ENCODE peak calls at places on chromosomes 11 and 22, in ten cellular contexts. One of them, this sample, is unnamed.

GRCh38 chr22:28810839-28811491 is 10.6 kb upstream of the XBP1 start:
- DNase-seq in amniotic stem cell: no peak
- DNase-seq in stimulated activated CD4-positive, alpha-beta T cell treated with anti-CD3 and anti-CD28 coated beads, Interleukin-2, amount 100 ng/mL, for 48 hours: no peak
- DNase-seq in GM12865: no peak
- DNase-seq in pancreas: no peak
- DNase-seq in lower leg skin: no peak
- DNase-seq in uterus: no peak
- DNase-seq in HT-29: no peak
- DNase-seq in astrocyte of the spinal cord: no peak
- DNase-seq in WERI-Rb-1: no peak
- DNase-seq in this sample: no peak

GRCh38 chr11:123211134-123211879 is 16.3 kb upstream of the CLMP start:
- DNase-seq in amniotic stem cell: no peak
- DNase-seq in lower leg skin: no peak
- DNase-seq in stimulated activated CD4-positive, alpha-beta T cell treated with anti-CD3 and anti-CD28 coated beads, Interleukin-2, amount 100 ng/mL, for 48 hours: no peak
- DNase-seq in astrocyte of the spinal cord: no peak
- DNase-seq in pancreas: no peak
- DNase-seq in HT-29: no peak
- DNase-seq in uterus: no peak
- DNase-seq in WERI-Rb-1: no peak
- DNase-seq in GM12865: no peak
- DNase-seq in this sample: no peak

GRCh38 chr22:38132794-38133193 is 22.3 kb upstream of the BAIAP2L2 start:
- DNase-seq in pancreas: no peak
- DNase-seq in astrocyte of the spinal cord: no peak
- DNase-seq in GM12865: no peak
- DNase-seq in HT-29: no peak
- DNase-seq in amniotic stem cell: no peak
- DNase-seq in WERI-Rb-1: no peak
- DNase-seq in uterus: no peak
- DNase-seq in lower leg skin: no peak
- DNase-seq in stimulated activated CD4-positive, alpha-beta T cell treated with anti-CD3 and anti-CD28 coated beads, Interleukin-2, amount 100 ng/mL, for 48 hours: no peak
- DNase-seq in this sample: no peak

GRCh38 chr11:17542249-17542648 is 2.0 kb downstream of the USH1C start:
- DNase-seq in astrocyte of the spinal cord: no peak
- DNase-seq in pancreas: peak
- DNase-seq in stimulated activated CD4-positive, alpha-beta T cell treated with anti-CD3 and anti-CD28 coated beads, Interleukin-2, amount 100 ng/mL, for 48 hours: no peak
- DNase-seq in HT-29: peak
- DNase-seq in WERI-Rb-1: no peak
- DNase-seq in uterus: no peak
- DNase-seq in lower leg skin: no peak
- DNase-seq in amniotic stem cell: no peak
- DNase-seq in GM12865: no peak
- DNase-seq in this sample: no peak

GRCh38 chr11:93329936-93330445 is 551 bp upstream of the DEUP1 start:
- DNase-seq in uterus: no peak
- DNase-seq in lower leg skin: no peak
- DNase-seq in amniotic stem cell: no peak
- DNase-seq in HT-29: no peak
- DNase-seq in astrocyte of the spinal cord: peak
- DNase-seq in pancreas: peak
- DNase-seq in WERI-Rb-1: peak
- DNase-seq in GM12865: no peak
- DNase-seq in stimulated activated CD4-positive, alpha-beta T cell treated with anti-CD3 and anti-CD28 coated beads, Interleukin-2, amount 100 ng/mL, for 48 hours: no peak
- DNase-seq in this sample: no peak

GRCh38 chr22:29476116-29476515 is 3.9 kb upstream of the NEFH start:
- DNase-seq in WERI-Rb-1: no peak
- DNase-seq in astrocyte of the spinal cord: no peak
- DNase-seq in HT-29: no peak
- DNase-seq in uterus: no peak
- DNase-seq in pancreas: no peak
- DNase-seq in stimulated activated CD4-positive, alpha-beta T cell treated with anti-CD3 and anti-CD28 coated beads, Interleukin-2, amount 100 ng/mL, for 48 hours: no peak
- DNase-seq in GM12865: peak
- DNase-seq in amniotic stem cell: no peak
- DNase-seq in lower leg skin: no peak
- DNase-seq in this sample: no peak

GRCh38 chr11:11415786-11416390 is 62.8 kb upstream of the CSNK2A3 start:
- DNase-seq in stimulated activated CD4-positive, alpha-beta T cell treated with anti-CD3 and anti-CD28 coated beads, Interleukin-2, amount 100 ng/mL, for 48 hours: no peak
- DNase-seq in pancreas: no peak
- DNase-seq in HT-29: no peak
- DNase-seq in uterus: no peak
- DNase-seq in WERI-Rb-1: no peak
- DNase-seq in GM12865: no peak
- DNase-seq in lower leg skin: no peak
- DNase-seq in amniotic stem cell: no peak
- DNase-seq in astrocyte of the spinal cord: peak
- DNase-seq in this sample: no peak

GRCh38 chr11:96111308-96111707 is 187.4 kb upstream of the MTMR2 start:
- DNase-seq in HT-29: no peak
- DNase-seq in WERI-Rb-1: no peak
- DNase-seq in lower leg skin: no peak
- DNase-seq in uterus: no peak
- DNase-seq in stimulated activated CD4-positive, alpha-beta T cell treated with anti-CD3 and anti-CD28 coated beads, Interleukin-2, amount 100 ng/mL, for 48 hours: no peak
- DNase-seq in GM12865: peak
- DNase-seq in amniotic stem cell: no peak
- DNase-seq in pancreas: no peak
- DNase-seq in astrocyte of the spinal cord: no peak
- DNase-seq in this sample: no peak

GRCh38 chr11:118310781-118311485 is 6.4 kb downstream of the CD3E start:
- DNase-seq in HT-29: peak
- DNase-seq in WERI-Rb-1: no peak
- DNase-seq in lower leg skin: no peak
- DNase-seq in amniotic stem cell: no peak
- DNase-seq in GM12865: no peak
- DNase-seq in stimulated activated CD4-positive, alpha-beta T cell treated with anti-CD3 and anti-CD28 coated beads, Interleukin-2, amount 100 ng/mL, for 48 hours: no peak
- DNase-seq in astrocyte of the spinal cord: no peak
- DNase-seq in pancreas: no peak
- DNase-seq in uterus: no peak
- DNase-seq in this sample: no peak

GRCh38 chr22:46083383-46084350 is 66.7 kb upstream of the PPARA start:
- DNase-seq in amniotic stem cell: no peak
- DNase-seq in astrocyte of the spinal cord: no peak
- DNase-seq in uterus: peak
- DNase-seq in GM12865: no peak
- DNase-seq in HT-29: peak
- DNase-seq in stimulated activated CD4-positive, alpha-beta T cell treated with anti-CD3 and anti-CD28 coated beads, Interleukin-2, amount 100 ng/mL, for 48 hours: no peak
- DNase-seq in lower leg skin: no peak
- DNase-seq in WERI-Rb-1: no peak
- DNase-seq in pancreas: peak
- DNase-seq in this sample: peak

GRCh38 chr11:116132273-116132978 is 628.2 kb upstream of the CADM1 start:
- DNase-seq in WERI-Rb-1: no peak
- DNase-seq in GM12865: no peak
- DNase-seq in astrocyte of the spinal cord: no peak
- DNase-seq in uterus: no peak
- DNase-seq in pancreas: no peak
- DNase-seq in stimulated activated CD4-positive, alpha-beta T cell treated with anti-CD3 and anti-CD28 coated beads, Interleukin-2, amount 100 ng/mL, for 48 hours: no peak
- DNase-seq in lower leg skin: no peak
- DNase-seq in HT-29: no peak
- DNase-seq in amniotic stem cell: no peak
- DNase-seq in this sample: no peak

GRCh38 chr11:26297179-26297970 is 34.6 kb upstream of the ANO3 start:
- DNase-seq in GM12865: peak
- DNase-seq in WERI-Rb-1: peak
- DNase-seq in lower leg skin: peak
- DNase-seq in uterus: no peak
- DNase-seq in stimulated activated CD4-positive, alpha-beta T cell treated with anti-CD3 and anti-CD28 coated beads, Interleukin-2, amount 100 ng/mL, for 48 hours: no peak
- DNase-seq in astrocyte of the spinal cord: peak
- DNase-seq in amniotic stem cell: no peak
- DNase-seq in pancreas: no peak
- DNase-seq in HT-29: peak
- DNase-seq in this sample: no peak

GRCh38 chr11:91489989-91490388 is 734.6 kb upstream of the FAT3 start:
- DNase-seq in WERI-Rb-1: no peak
- DNase-seq in astrocyte of the spinal cord: no peak
- DNase-seq in GM12865: no peak
- DNase-seq in pancreas: no peak
- DNase-seq in uterus: no peak
- DNase-seq in lower leg skin: no peak
- DNase-seq in HT-29: no peak
- DNase-seq in amniotic stem cell: no peak
- DNase-seq in stimulated activated CD4-positive, alpha-beta T cell treated with anti-CD3 and anti-CD28 coated beads, Interleukin-2, amount 100 ng/mL, for 48 hours: no peak
- DNase-seq in this sample: no peak

GRCh38 chr11:12288934-12289666 is 88.3 kb upstream of the PARVA start:
- DNase-seq in stimulated activated CD4-positive, alpha-beta T cell treated with anti-CD3 and anti-CD28 coated beads, Interleukin-2, amount 100 ng/mL, for 48 hours: no peak
- DNase-seq in astrocyte of the spinal cord: no peak
- DNase-seq in WERI-Rb-1: no peak
- DNase-seq in pancreas: no peak
- DNase-seq in HT-29: no peak
- DNase-seq in uterus: no peak
- DNase-seq in lower leg skin: peak
- DNase-seq in GM12865: no peak
- DNase-seq in amniotic stem cell: no peak
- DNase-seq in this sample: no peak

GRCh38 chr22:35561796-35562526 is 21.3 kb downstream of the RASD2 start:
- DNase-seq in amniotic stem cell: no peak
- DNase-seq in pancreas: no peak
- DNase-seq in lower leg skin: no peak
- DNase-seq in WERI-Rb-1: no peak
- DNase-seq in HT-29: no peak
- DNase-seq in stimulated activated CD4-positive, alpha-beta T cell treated with anti-CD3 and anti-CD28 coated beads, Interleukin-2, amount 100 ng/mL, for 48 hours: no peak
- DNase-seq in astrocyte of the spinal cord: peak
- DNase-seq in uterus: no peak
- DNase-seq in GM12865: no peak
- DNase-seq in this sample: peak

GRCh38 chr11:68213135-68213515 is at the start of gene KMT5B:
- DNase-seq in amniotic stem cell: peak
- DNase-seq in uterus: peak
- DNase-seq in stimulated activated CD4-positive, alpha-beta T cell treated with anti-CD3 and anti-CD28 coated beads, Interleukin-2, amount 100 ng/mL, for 48 hours: peak
- DNase-seq in lower leg skin: no peak
- DNase-seq in pancreas: peak
- DNase-seq in astrocyte of the spinal cord: peak
- DNase-seq in WERI-Rb-1: no peak
- DNase-seq in GM12865: peak
- DNase-seq in HT-29: no peak
- DNase-seq in this sample: peak

GRCh38 chr22:30875481-30876215 is 92.9 kb downstream of the MORC2 start:
- DNase-seq in HT-29: no peak
- DNase-seq in lower leg skin: no peak
- DNase-seq in stimulated activated CD4-positive, alpha-beta T cell treated with anti-CD3 and anti-CD28 coated beads, Interleukin-2, amount 100 ng/mL, for 48 hours: no peak
- DNase-seq in GM12865: no peak
- DNase-seq in WERI-Rb-1: no peak
- DNase-seq in pancreas: peak
- DNase-seq in amniotic stem cell: no peak
- DNase-seq in astrocyte of the spinal cord: no peak
- DNase-seq in uterus: no peak
- DNase-seq in this sample: no peak

GRCh38 chr11:64994318-64994717 is 2.5 kb downstream of the BATF2 start:
- DNase-seq in lower leg skin: no peak
- DNase-seq in stimulated activated CD4-positive, alpha-beta T cell treated with anti-CD3 and anti-CD28 coated beads, Interleukin-2, amount 100 ng/mL, for 48 hours: no peak
- DNase-seq in pancreas: no peak
- DNase-seq in astrocyte of the spinal cord: no peak
- DNase-seq in GM12865: no peak
- DNase-seq in uterus: no peak
- DNase-seq in amniotic stem cell: no peak
- DNase-seq in HT-29: no peak
- DNase-seq in WERI-Rb-1: no peak
- DNase-seq in this sample: no peak

GRCh38 chr22:27045103-27045940 is 387.9 kb downstream of the MIAT start:
- DNase-seq in amniotic stem cell: no peak
- DNase-seq in astrocyte of the spinal cord: peak
- DNase-seq in pancreas: no peak
- DNase-seq in HT-29: no peak
- DNase-seq in stimulated activated CD4-positive, alpha-beta T cell treated with anti-CD3 and anti-CD28 coated beads, Interleukin-2, amount 100 ng/mL, for 48 hours: no peak
- DNase-seq in GM12865: no peak
- DNase-seq in uterus: no peak
- DNase-seq in lower leg skin: no peak
- DNase-seq in WERI-Rb-1: no peak
- DNase-seq in this sample: peak

GRCh38 chr22:44683237-44683636 is 18.8 kb upstream of the PRR5 start:
- DNase-seq in astrocyte of the spinal cord: no peak
- DNase-seq in amniotic stem cell: no peak
- DNase-seq in stimulated activated CD4-positive, alpha-beta T cell treated with anti-CD3 and anti-CD28 coated beads, Interleukin-2, amount 100 ng/mL, for 48 hours: no peak
- DNase-seq in lower leg skin: no peak
- DNase-seq in pancreas: no peak
- DNase-seq in HT-29: no peak
- DNase-seq in GM12865: peak
- DNase-seq in uterus: no peak
- DNase-seq in WERI-Rb-1: no peak
- DNase-seq in this sample: no peak

GRCh38 chr11:68341557-68342458 is 29.4 kb downstream of the LRP5 start:
- DNase-seq in stimulated activated CD4-positive, alpha-beta T cell treated with anti-CD3 and anti-CD28 coated beads, Interleukin-2, amount 100 ng/mL, for 48 hours: no peak
- DNase-seq in pancreas: no peak
- DNase-seq in WERI-Rb-1: no peak
- DNase-seq in astrocyte of the spinal cord: no peak
- DNase-seq in lower leg skin: no peak
- DNase-seq in amniotic stem cell: no peak
- DNase-seq in HT-29: peak
- DNase-seq in GM12865: no peak
- DNase-seq in uterus: no peak
- DNase-seq in this sample: no peak

GRCh38 chr11:68269414-68270081 is 2.2 kb downstream of the C11orf24 start:
- DNase-seq in WERI-Rb-1: no peak
- DNase-seq in GM12865: no peak
- DNase-seq in HT-29: no peak
- DNase-seq in pancreas: no peak
- DNase-seq in uterus: peak
- DNase-seq in amniotic stem cell: peak
- DNase-seq in stimulated activated CD4-positive, alpha-beta T cell treated with anti-CD3 and anti-CD28 coated beads, Interleukin-2, amount 100 ng/mL, for 48 hours: no peak
- DNase-seq in astrocyte of the spinal cord: peak
- DNase-seq in lower leg skin: no peak
- DNase-seq in this sample: peak